ENCODE peak calls at places on chromosomes 7 and 10, in seven cellular contexts. I, X, F, L, C, O and A are unnamed samples.

GRCh38 chr10:130745831-130746230 is 565.7 kb downstream of the TCERG1L start:
- DNase-seq in I (peak), X (peak), F (no peak), L (no peak), C (no peak), O (no peak), A (peak)

GRCh38 chr10:62638062-62638477 is 166.4 kb upstream of the ADO start:
- DNase-seq in I (no peak), X (no peak), F (no peak), L (peak), C (no peak), O (peak), A (no peak)

GRCh38 chr7:39609462-39610149 is 13.8 kb upstream of the RALA start:
- DNase-seq in I (no peak), X (no peak), F (peak), L (no peak), C (no peak), O (no peak), A (no peak)

GRCh38 chr7:2736411-2736914 is 48.5 kb downstream of the AMZ1 start:
- DNase-seq in I (peak), X (peak), F (no peak), L (peak), C (no peak), O (no peak), A (peak)

GRCh38 chr10:32153931-32154330 is 97.7 kb upstream of the KIF5B start:
- DNase-seq in I (no peak), X (no peak), F (no peak), L (no peak), C (no peak), O (no peak), A (no peak)

GRCh38 chr7:150945853-150946825 is 32.0 kb downstream of the KCNH2 start:
- DNase-seq in I (no peak), X (no peak), F (no peak), L (peak), C (no peak), O (no peak), A (no peak)

GRCh38 chr10:116272497-116273221 is at the start of gene GFRA1:
- DNase-seq in I (no peak), X (peak), F (no peak), L (no peak), C (no peak), O (peak), A (peak)

GRCh38 chr10:116112232-116113231 is 160.5 kb downstream of the GFRA1 start:
- DNase-seq in I (no peak), X (no peak), F (no peak), L (no peak), C (no peak), O (no peak), A (no peak)

GRCh38 chr7:48611993-48612392 is 312.4 kb upstream of the CDC14C start:
- DNase-seq in I (no peak), X (no peak), F (no peak), L (no peak), C (no peak), O (no peak), A (no peak)

GRCh38 chr7:117403737-117404136 is 23.6 kb downstream of the ASZ1 start:
- DNase-seq in I (no peak), X (no peak), F (no peak), L (no peak), C (no peak), O (no peak), A (no peak)

GRCh38 chr7:117401293-117402002 is 25.8 kb downstream of the ASZ1 start:
- DNase-seq in I (peak), X (no peak), F (no peak), L (no peak), C (no peak), O (peak), A (no peak)

GRCh38 chr7:117395743-117396142 is 31.6 kb downstream of the ASZ1 start:
- DNase-seq in I (no peak), X (no peak), F (no peak), L (no peak), C (no peak), O (peak), A (no peak)

GRCh38 chr7:117402109-117402508 is 25.2 kb downstream of the ASZ1 start:
- DNase-seq in I (peak), X (no peak), F (no peak), L (no peak), C (no peak), O (peak), A (no peak)

DNA sequence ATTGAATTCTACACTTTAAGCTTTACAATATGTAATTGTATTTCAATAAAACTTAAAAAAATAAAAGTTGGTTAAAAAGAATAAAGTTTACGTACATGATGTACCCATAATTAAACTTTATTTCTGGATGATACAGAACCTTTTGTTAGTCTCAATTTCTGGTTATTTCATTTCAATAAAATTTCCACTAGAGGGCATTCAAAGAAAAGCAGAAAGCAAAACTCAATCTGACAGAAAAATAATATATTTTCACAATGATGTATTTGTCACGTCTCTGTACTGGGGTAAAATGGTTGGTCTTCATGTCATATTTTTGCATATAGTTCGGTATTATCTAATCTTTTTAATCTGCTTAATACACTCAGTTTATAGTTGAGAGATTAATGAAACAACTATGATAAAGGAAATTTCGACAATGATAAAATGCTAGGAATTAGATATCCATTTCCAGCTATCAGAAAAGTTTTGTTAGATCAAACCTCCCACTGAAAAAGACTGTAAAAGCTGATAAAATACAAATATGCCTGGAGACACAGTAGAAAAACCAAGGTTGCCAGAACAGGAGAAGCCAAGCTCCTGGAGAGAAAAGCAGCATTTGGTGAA is 27.4 kb downstream of the ASZ1 start:
- DNase-seq in I (no peak), X (no peak), F (no peak), L (no peak), C (no peak), O (peak), A (no peak)
- TF ChIP-seq CTCF in I (peak), X (peak), F (peak), L (peak), C (no peak), O (peak), A (peak)

DNA sequence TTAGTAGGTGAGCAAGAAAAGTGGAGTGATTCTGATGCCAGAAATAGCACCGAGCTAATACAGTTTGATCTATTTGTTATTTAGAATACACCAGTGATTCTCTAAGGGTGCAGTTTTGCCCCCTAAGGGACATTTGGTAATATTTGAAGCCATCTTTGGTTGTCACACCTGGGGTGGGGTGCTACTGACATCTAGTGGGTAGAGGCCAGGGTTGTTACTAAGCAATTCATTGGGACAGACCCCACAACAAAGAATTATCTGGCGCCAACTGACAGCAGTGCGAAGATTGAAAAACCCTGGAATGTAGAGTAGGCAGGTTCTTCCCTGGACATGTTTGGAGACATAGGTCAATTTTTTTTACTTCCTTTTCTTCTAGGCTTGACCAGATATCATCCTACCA is 14.6 kb downstream of the PALS2 start:
- DNase-seq in I (peak), X (peak), F (peak), L (no peak), C (no peak), O (no peak), A (no peak)
- TF ChIP-seq CTCF in I (peak), X (peak), F (peak), L (no peak), C (peak), O (peak), A (peak)

DNA sequence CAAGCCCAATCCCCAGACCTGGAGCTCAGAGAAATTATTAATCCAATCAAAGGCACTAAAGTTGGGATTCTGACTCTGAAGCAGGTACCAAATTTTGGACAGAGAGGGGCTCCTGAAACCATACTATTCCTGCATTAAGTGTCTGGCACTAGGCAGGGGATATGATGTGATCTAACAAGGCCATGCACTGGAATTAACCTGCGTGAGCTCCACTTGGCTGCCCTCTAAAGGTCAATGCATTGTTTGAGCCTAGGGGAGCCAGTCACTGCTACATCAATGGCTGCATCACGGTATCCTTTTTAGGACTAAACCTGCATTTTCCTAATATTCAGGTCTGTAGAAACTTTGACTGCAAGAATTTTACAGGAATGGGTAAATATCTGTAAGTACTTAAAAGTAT is 42.1 kb downstream of the ST8SIA6 start:
- DNase-seq in I (no peak), X (no peak), F (no peak), L (no peak), C (no peak), O (no peak), A (no peak)
- TF ChIP-seq CTCF in I (peak), X (no peak), F (no peak), L (no peak), C (no peak), O (no peak), A (no peak)

GRCh38 chr10:16599662-16600061 is 78.0 kb upstream of the C1QL3 start:
- DNase-seq in I (no peak), X (no peak), F (no peak), L (no peak), C (no peak), O (no peak), A (no peak)
- TF ChIP-seq CTCF in I (no peak), X (no peak), F (no peak), L (no peak), C (no peak), O (no peak), A (no peak)